ENCODE peak calls at places on chromosomes 7 and 10, in nine cellular contexts. One of them, this sample, is unnamed.

GRCh38 chr7:114857605-114858004 is 64.3 kb upstream of the MDFIC start:
- DNase-seq in IMR-90: peak; percentile 15
- DNase-seq in T-helper 1 cell: no peak
- DNase-seq in cerebellar cortex: no peak
- DNase-seq in non-pigmented ciliary epithelial cell: no peak
- DNase-seq in activated naive CD4-positive, alpha-beta T cell treated with anti-CD3 and anti-CD28 coated beads, Interleukin-2, amount 50 U/mL, for 16 hours: no peak
- DNase-seq in posterior cingulate gyrus: no peak
- DNase-seq in astrocyte of the spinal cord: no peak
- DNase-seq in pancreas: no peak
- DNase-seq in this sample: no peak

GRCh38 chr10:4243651-4244050 is 458.6 kb upstream of the KLF6 start:
- DNase-seq in activated naive CD4-positive, alpha-beta T cell treated with anti-CD3 and anti-CD28 coated beads, Interleukin-2, amount 50 U/mL, for 16 hours: no peak
- DNase-seq in pancreas: no peak
- DNase-seq in astrocyte of the spinal cord: peak; percentile 100
- DNase-seq in non-pigmented ciliary epithelial cell: peak; percentile 99
- DNase-seq in posterior cingulate gyrus: no peak
- DNase-seq in cerebellar cortex: no peak
- DNase-seq in T-helper 1 cell: no peak
- DNase-seq in IMR-90: peak; percentile 100
- DNase-seq in this sample: no peak

GRCh38 chr7:110962374-110962773 is 128.6 kb upstream of the LRRN3 start:
- DNase-seq in activated naive CD4-positive, alpha-beta T cell treated with anti-CD3 and anti-CD28 coated beads, Interleukin-2, amount 50 U/mL, for 16 hours: no peak
- DNase-seq in astrocyte of the spinal cord: no peak
- DNase-seq in T-helper 1 cell: no peak
- DNase-seq in pancreas: no peak
- DNase-seq in cerebellar cortex: no peak
- DNase-seq in posterior cingulate gyrus: no peak
- DNase-seq in IMR-90: no peak
- DNase-seq in non-pigmented ciliary epithelial cell: no peak
- DNase-seq in this sample: no peak

GRCh38 chr7:5476001-5476400 is 52.4 kb upstream of the TNRC18 start:
- DNase-seq in astrocyte of the spinal cord: no peak
- DNase-seq in T-helper 1 cell: no peak
- DNase-seq in IMR-90: no peak
- DNase-seq in activated naive CD4-positive, alpha-beta T cell treated with anti-CD3 and anti-CD28 coated beads, Interleukin-2, amount 50 U/mL, for 16 hours: no peak
- DNase-seq in pancreas: no peak
- DNase-seq in cerebellar cortex: no peak
- DNase-seq in non-pigmented ciliary epithelial cell: no peak
- DNase-seq in posterior cingulate gyrus: no peak
- DNase-seq in this sample: no peak

GRCh38 chr7:155802906-155803417 is 9.3 kb downstream of the SHH start:
- DNase-seq in non-pigmented ciliary epithelial cell: no peak
- DNase-seq in cerebellar cortex: no peak
- DNase-seq in T-helper 1 cell: no peak
- DNase-seq in pancreas: no peak
- DNase-seq in posterior cingulate gyrus: no peak
- DNase-seq in activated naive CD4-positive, alpha-beta T cell treated with anti-CD3 and anti-CD28 coated beads, Interleukin-2, amount 50 U/mL, for 16 hours: no peak
- DNase-seq in astrocyte of the spinal cord: no peak
- DNase-seq in IMR-90: no peak
- DNase-seq in this sample: no peak

GRCh38 chr10:21516270-21517131 is 9.0 kb downstream of the SKIDA1 start:
- DNase-seq in astrocyte of the spinal cord: peak; percentile 71
- DNase-seq in pancreas: peak; percentile 51
- DNase-seq in non-pigmented ciliary epithelial cell: no peak
- DNase-seq in T-helper 1 cell: peak; percentile 57
- DNase-seq in activated naive CD4-positive, alpha-beta T cell treated with anti-CD3 and anti-CD28 coated beads, Interleukin-2, amount 50 U/mL, for 16 hours: peak; percentile 55
- DNase-seq in cerebellar cortex: peak; percentile 72
- DNase-seq in IMR-90: peak; percentile 78
- DNase-seq in posterior cingulate gyrus: peak; percentile 66
- DNase-seq in this sample: peak; percentile 79

GRCh38 chr10:3729397-3729796 is 55.6 kb downstream of the KLF6 start:
- DNase-seq in cerebellar cortex: no peak
- DNase-seq in astrocyte of the spinal cord: peak; percentile 55
- DNase-seq in posterior cingulate gyrus: no peak
- DNase-seq in pancreas: no peak
- DNase-seq in IMR-90: peak; percentile 20
- DNase-seq in activated naive CD4-positive, alpha-beta T cell treated with anti-CD3 and anti-CD28 coated beads, Interleukin-2, amount 50 U/mL, for 16 hours: no peak
- DNase-seq in non-pigmented ciliary epithelial cell: peak; percentile 19
- DNase-seq in T-helper 1 cell: no peak
- DNase-seq in this sample: no peak

GRCh38 chr10:13658864-13659685 is 72.3 kb downstream of the PRPF18 start:
- DNase-seq in pancreas: peak; percentile 29
- DNase-seq in cerebellar cortex: peak; percentile 50
- DNase-seq in T-helper 1 cell: no peak
- DNase-seq in astrocyte of the spinal cord: no peak
- DNase-seq in activated naive CD4-positive, alpha-beta T cell treated with anti-CD3 and anti-CD28 coated beads, Interleukin-2, amount 50 U/mL, for 16 hours: no peak
- DNase-seq in posterior cingulate gyrus: peak; percentile 52
- DNase-seq in IMR-90: no peak
- DNase-seq in non-pigmented ciliary epithelial cell: no peak
- DNase-seq in this sample: no peak

GRCh38 chr10:68628576-68629127 is 68.5 kb downstream of the TET1 start:
- DNase-seq in posterior cingulate gyrus: no peak
- DNase-seq in cerebellar cortex: no peak
- DNase-seq in astrocyte of the spinal cord: peak; percentile 47
- DNase-seq in non-pigmented ciliary epithelial cell: no peak
- DNase-seq in pancreas: no peak
- DNase-seq in activated naive CD4-positive, alpha-beta T cell treated with anti-CD3 and anti-CD28 coated beads, Interleukin-2, amount 50 U/mL, for 16 hours: no peak
- DNase-seq in T-helper 1 cell: no peak
- DNase-seq in IMR-90: peak; percentile 34
- DNase-seq in this sample: no peak

GRCh38 chr10:48215148-48215982 is 59.1 kb downstream of the FRMPD2 start:
- DNase-seq in T-helper 1 cell: no peak
- DNase-seq in posterior cingulate gyrus: no peak
- DNase-seq in astrocyte of the spinal cord: peak; percentile 31
- DNase-seq in activated naive CD4-positive, alpha-beta T cell treated with anti-CD3 and anti-CD28 coated beads, Interleukin-2, amount 50 U/mL, for 16 hours: peak; percentile 22
- DNase-seq in IMR-90: peak; percentile 20
- DNase-seq in cerebellar cortex: peak; percentile 15
- DNase-seq in pancreas: peak; percentile 32
- DNase-seq in non-pigmented ciliary epithelial cell: peak; percentile 3
- DNase-seq in this sample: no peak

GRCh38 chr10:1050145-1050544 is 1.2 kb upstream of the IDI1 start:
- DNase-seq in cerebellar cortex: no peak
- DNase-seq in non-pigmented ciliary epithelial cell: no peak
- DNase-seq in pancreas: no peak
- DNase-seq in IMR-90: peak; percentile 42
- DNase-seq in posterior cingulate gyrus: no peak
- DNase-seq in astrocyte of the spinal cord: no peak
- DNase-seq in activated naive CD4-positive, alpha-beta T cell treated with anti-CD3 and anti-CD28 coated beads, Interleukin-2, amount 50 U/mL, for 16 hours: peak; percentile 32
- DNase-seq in T-helper 1 cell: peak; percentile 35
- DNase-seq in this sample: peak; percentile 71

GRCh38 chr7:51033722-51034530 is 251.2 kb upstream of the GRB10 start:
- DNase-seq in astrocyte of the spinal cord: no peak
- DNase-seq in posterior cingulate gyrus: no peak
- DNase-seq in activated naive CD4-positive, alpha-beta T cell treated with anti-CD3 and anti-CD28 coated beads, Interleukin-2, amount 50 U/mL, for 16 hours: no peak
- DNase-seq in pancreas: no peak
- DNase-seq in IMR-90: no peak
- DNase-seq in cerebellar cortex: peak; percentile 68
- DNase-seq in non-pigmented ciliary epithelial cell: no peak
- DNase-seq in T-helper 1 cell: no peak
- DNase-seq in this sample: no peak

GRCh38 chr7:12133865-12134264 is 77.2 kb upstream of the TMEM106B start:
- DNase-seq in activated naive CD4-positive, alpha-beta T cell treated with anti-CD3 and anti-CD28 coated beads, Interleukin-2, amount 50 U/mL, for 16 hours: no peak
- DNase-seq in T-helper 1 cell: no peak
- DNase-seq in IMR-90: no peak
- DNase-seq in cerebellar cortex: no peak
- DNase-seq in pancreas: no peak
- DNase-seq in non-pigmented ciliary epithelial cell: no peak
- DNase-seq in astrocyte of the spinal cord: no peak
- DNase-seq in posterior cingulate gyrus: no peak
- DNase-seq in this sample: no peak

GRCh38 chr7:140593583-140593982 is 47.0 kb downstream of the DENND2A start:
- DNase-seq in activated naive CD4-positive, alpha-beta T cell treated with anti-CD3 and anti-CD28 coated beads, Interleukin-2, amount 50 U/mL, for 16 hours: no peak
- DNase-seq in IMR-90: no peak
- DNase-seq in posterior cingulate gyrus: no peak
- DNase-seq in pancreas: no peak
- DNase-seq in astrocyte of the spinal cord: no peak
- DNase-seq in cerebellar cortex: no peak
- DNase-seq in non-pigmented ciliary epithelial cell: no peak
- DNase-seq in T-helper 1 cell: no peak
- DNase-seq in this sample: no peak

GRCh38 chr10:116120688-116121087 is 152.3 kb downstream of the GFRA1 start:
- DNase-seq in cerebellar cortex: no peak
- DNase-seq in IMR-90: no peak
- DNase-seq in posterior cingulate gyrus: no peak
- DNase-seq in astrocyte of the spinal cord: no peak
- DNase-seq in activated naive CD4-positive, alpha-beta T cell treated with anti-CD3 and anti-CD28 coated beads, Interleukin-2, amount 50 U/mL, for 16 hours: no peak
- DNase-seq in T-helper 1 cell: no peak
- DNase-seq in pancreas: no peak
- DNase-seq in non-pigmented ciliary epithelial cell: no peak
- DNase-seq in this sample: no peak